ENCODE peak calls at places on chromosome 12, in seven cellular contexts. U is tibial nerve, P is nephron progenitor cell, N is left ventricle myocardium inferior, E is activated B cell treated with CpG ODN at 0.5 μM for 24 hours, S is RWPE1, Z is uterus. A is an unnamed sample.

GRCh38 chr12:55727643-55728184 is 1.1 kb downstream of the CD63 start:
- DNase-seq in P (no peak), S (no peak), N (peak), Z (peak), U (no peak), E (no peak), A (no peak)

GRCh38 chr12:111901182-111901581 is 59.2 kb downstream of the MAPKAPK5 start:
- DNase-seq in E (no peak), S (no peak), P (no peak), N (no peak), Z (no peak), U (no peak), A (no peak)

GRCh38 chr12:106205208-106206069 is 42.4 kb downstream of the CKAP4 start:
- DNase-seq in Z (no peak), N (peak), E (no peak), S (no peak), P (no peak), U (no peak), A (no peak)

GRCh38 chr12:112823582-112824149 is 32.1 kb downstream of the RPH3A start:
- DNase-seq in P (no peak), N (no peak), U (no peak), S (no peak), E (no peak), Z (no peak), A (no peak)

GRCh38 chr12:28782812-28783211 is 366.3 kb upstream of the FAR2 start:
- DNase-seq in E (no peak), N (no peak), P (no peak), Z (no peak), U (no peak), S (no peak), A (no peak)

GRCh38 chr12:91074068-91074819 is 16.4 kb upstream of the KERA start:
- DNase-seq in U (no peak), S (no peak), Z (no peak), P (no peak), N (no peak), E (no peak), A (no peak)

GRCh38 chr12:90253674-90254181 is 545.1 kb upstream of the ATP2B1 start:
- DNase-seq in P (peak), U (peak), E (peak), N (peak), Z (peak), S (peak), A (no peak)

GRCh38 chr12:65779091-65779642 is 45.1 kb upstream of the HMGA2 start:
- DNase-seq in E (no peak), S (peak), Z (no peak), U (no peak), P (no peak), N (no peak), A (no peak)

GRCh38 chr12:116693259-116694227 is 44.3 kb downstream of the SPRING1 start:
- DNase-seq in S (no peak), P (no peak), U (no peak), E (no peak), Z (no peak), N (no peak), A (no peak)

GRCh38 chr12:116690016-116690709 is 47.7 kb downstream of the SPRING1 start:
- DNase-seq in S (no peak), N (no peak), E (no peak), P (peak), U (no peak), Z (no peak), A (no peak)

GRCh38 chr12:116691205-116691604 is 46.7 kb downstream of the SPRING1 start:
- DNase-seq in Z (no peak), P (no peak), N (no peak), S (no peak), U (no peak), E (no peak), A (no peak)

GRCh38 chr12:116692605-116693004 is 45.3 kb downstream of the SPRING1 start:
- DNase-seq in U (no peak), S (no peak), Z (no peak), P (no peak), N (no peak), E (no peak), A (no peak)

GRCh38 chr12:116691636-116692035 is 46.2 kb downstream of the SPRING1 start:
- DNase-seq in S (no peak), N (no peak), Z (no peak), P (no peak), U (no peak), E (no peak), A (no peak)
- TF ChIP-seq CTCF in S (no peak), N (no peak), Z (no peak), P (no peak), U (no peak), E (no peak), A (no peak)

DNA sequence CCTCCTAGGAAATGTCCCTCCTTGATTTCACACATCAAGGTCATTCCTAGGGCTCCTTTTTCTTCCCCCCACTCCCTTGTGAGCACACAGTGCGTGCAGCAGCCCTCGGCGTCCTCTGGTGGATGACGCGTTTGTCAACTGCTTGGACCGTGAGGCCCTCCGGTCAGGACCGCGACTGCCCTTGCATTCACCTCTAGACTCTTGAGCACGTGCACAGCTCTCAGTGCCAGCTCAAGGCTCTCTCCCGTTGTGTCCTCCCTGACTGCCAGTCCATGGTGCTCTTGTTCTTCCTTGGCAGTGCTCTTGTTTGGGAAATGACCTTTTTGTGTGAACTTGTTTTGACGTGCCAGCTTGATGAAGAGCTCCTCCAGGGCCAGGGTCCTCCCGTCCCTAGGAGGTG is 67.9 kb downstream of the TSPAN9 start:
- DNase-seq in Z (no peak), S (no peak), N (peak), E (no peak), P (no peak), U (no peak), A (no peak)
- TF ChIP-seq CTCF in Z (no peak), S (no peak), N (no peak), E (no peak), P (no peak), U (no peak), A (no peak)

DNA sequence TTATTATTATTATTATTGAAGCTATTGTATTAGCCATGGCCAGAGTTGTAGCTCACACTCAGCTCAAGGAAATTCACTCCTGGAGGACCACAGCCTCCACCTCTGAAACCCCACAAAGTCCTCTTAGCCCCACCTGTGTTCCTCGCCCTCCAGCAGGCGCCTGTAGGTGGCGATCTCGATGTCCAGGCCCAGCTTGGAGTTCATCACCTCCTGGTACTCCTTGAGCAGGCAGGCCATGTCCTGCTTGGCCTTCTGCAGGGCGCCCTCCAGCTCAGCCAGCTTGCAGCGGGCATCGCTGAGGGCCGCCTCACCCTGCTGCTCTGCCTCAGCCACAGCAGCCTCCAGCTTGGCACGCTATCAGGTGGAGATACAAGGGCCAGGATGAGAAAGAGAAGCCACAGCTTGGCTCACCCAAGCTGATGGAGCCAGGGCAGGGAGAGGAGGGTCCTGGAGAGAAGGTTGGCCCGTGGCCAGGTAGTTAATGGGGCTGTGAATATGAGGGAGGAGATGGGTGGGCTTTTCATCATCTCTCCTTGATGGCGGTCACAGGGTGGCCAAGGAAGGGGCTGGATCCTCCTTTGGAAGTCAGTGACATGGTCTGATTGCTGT is 5.1 kb downstream of the KRT85 start:
- DNase-seq in P (no peak), S (no peak), N (no peak), E (no peak), U (no peak), Z (no peak), A (no peak)
- TF ChIP-seq CTCF in P (peak), S (no peak), N (no peak), E (no peak), U (no peak), Z (no peak), A (peak)

DNA sequence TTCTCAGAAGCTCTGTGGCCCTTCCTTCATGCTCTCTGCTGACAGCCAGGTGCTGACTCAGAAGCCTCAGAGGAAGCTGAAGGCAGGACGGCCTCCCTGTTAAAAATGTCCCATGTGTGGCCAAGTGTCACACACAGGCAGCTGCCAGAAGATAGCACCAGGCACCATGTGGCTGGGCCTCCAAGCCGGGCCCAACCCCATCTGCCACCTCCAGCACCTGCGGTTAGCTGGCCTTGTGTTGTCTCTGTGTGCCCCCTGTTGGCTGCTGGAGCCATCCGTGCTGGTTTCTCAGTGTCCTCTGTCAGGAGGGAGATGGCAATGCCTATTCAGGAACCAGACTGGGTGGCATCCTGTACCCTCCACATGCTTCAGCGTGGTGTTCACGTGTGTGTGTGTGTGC is 63.2 kb downstream of the TSPAN11 start:
- DNase-seq in U (no peak), S (no peak), E (no peak), Z (no peak), P (peak), N (peak), A (no peak)
- TF ChIP-seq CTCF in U (no peak), S (no peak), E (no peak), Z (peak), P (peak), N (peak), A (peak)

GRCh38 chr12:12887471-12887870 is 3.9 kb upstream of the GPRC5A start:
- DNase-seq in E (no peak), P (no peak), Z (no peak), U (no peak), S (no peak), N (no peak), A (no peak)
- TF ChIP-seq CTCF in E (no peak), P (no peak), Z (no peak), U (no peak), S (no peak), N (no peak), A (no peak)

GRCh38 chr12:8014836-8015235 is 17.7 kb upstream of the FOXJ2 start:
- DNase-seq in N (no peak), Z (no peak), S (no peak), P (peak), U (no peak), E (no peak), A (no peak)

GRCh38 chr12:8011331-8011730 is 21.2 kb upstream of the FOXJ2 start:
- DNase-seq in U (no peak), S (peak), E (no peak), N (no peak), P (no peak), Z (no peak), A (no peak)

GRCh38 chr12:8012910-8013309 is 19.6 kb upstream of the FOXJ2 start:
- DNase-seq in U (no peak), N (no peak), P (no peak), S (no peak), E (no peak), Z (no peak), A (no peak)
- TF ChIP-seq CTCF in U (no peak), N (no peak), P (no peak), S (no peak), E (no peak), Z (no peak), A (no peak)

A was measured in progenitor cell of endocrine pancreas.